ENCODE peak calls at places on chromosomes 12 and 14, in four cellular contexts. R is transverse colon, D is brain microvascular endothelial cell, A is pancreas. Y is an unnamed sample.

GRCh38 chr12:14554281-14555008 is 13.2 kb downstream of the PLBD1 start:
- DNase-seq in R (peak), D (peak), A (peak), Y (peak)

GRCh38 chr14:105364100-105364708 is 34.1 kb upstream of the TEX22 start:
- DNase-seq in R (peak), D (peak), A (no peak), Y (peak)

GRCh38 chr12:28955921-28956320 is 193.2 kb upstream of the FAR2 start:
- DNase-seq in R (no peak), D (no peak), A (no peak), Y (no peak)

GRCh38 chr14:102473559-102473958 is 36.0 kb downstream of the ANKRD9 start:
- DNase-seq in R (no peak), D (no peak), A (no peak), Y (no peak)

GRCh38 chr14:50344831-50345563 is 32.9 kb downstream of the DMAC2L start:
- DNase-seq in R (no peak), D (no peak), A (no peak), Y (no peak)

GRCh38 chr12:132429122-132429931 is 60.6 kb upstream of the FBRSL1 start:
- DNase-seq in R (no peak), D (no peak), A (peak), Y (no peak)

GRCh38 chr12:13962699-13963098 is 18.7 kb downstream of the GRIN2B start:
- DNase-seq in R (no peak), D (no peak), A (no peak), Y (no peak)

GRCh38 chr14:103110681-103111296 is 12.5 kb upstream of the TNFAIP2 start:
- DNase-seq in R (peak), D (no peak), A (no peak), Y (no peak)

GRCh38 chr14:50741571-50741970 is 73.5 kb upstream of the SAV1 start:
- DNase-seq in R (no peak), D (peak), A (no peak), Y (peak)

GRCh38 chr14:74548881-74549280 is 55.3 kb downstream of the ISCA2 start:
- DNase-seq in R (no peak), D (peak), A (no peak), Y (no peak)

GRCh38 chr12:119692410-119692809 is 24.5 kb downstream of the PRKAB1 start:
- DNase-seq in R (no peak), D (no peak), A (no peak), Y (no peak)

GRCh38 chr14:34685819-34686428 is 28.5 kb downstream of the CFL2 start:
- DNase-seq in R (no peak), D (no peak), A (no peak), Y (no peak)

GRCh38 chr14:40219032-40219431 is 786.8 kb upstream of the FBXO33 start:
- DNase-seq in R (no peak), D (no peak), A (no peak), Y (no peak)

GRCh38 chr12:55937956-55938355 is 7.0 kb downstream of the DGKA start:
- DNase-seq in R (no peak), D (no peak), A (no peak), Y (peak)

GRCh38 chr12:68348419-68348818 is 16.3 kb upstream of the MDM1 start:
- DNase-seq in R (no peak), D (no peak), A (no peak), Y (no peak)

GRCh38 chr12:50088577-50089335 is 3.6 kb downstream of the SMARCD1 start:
- DNase-seq in R (peak), D (peak), A (peak), Y (peak)

GRCh38 chr14:105422695-105423487 is 3.3 kb downstream of the MTA1 start:
- DNase-seq in R (no peak), D (no peak), A (no peak), Y (no peak)

GRCh38 chr14:51304428-51304827 is 64.4 kb downstream of the TMX1 start:
- DNase-seq in R (no peak), D (peak), A (no peak), Y (no peak)

GRCh38 chr12:8860165-8860961 is 37.9 kb downstream of the A2ML1 start:
- DNase-seq in R (peak), D (peak), A (peak), Y (no peak)

GRCh38 chr14:100636559-100636958 is 49.3 kb upstream of the BEGAIN start:
- DNase-seq in R (no peak), D (no peak), A (no peak), Y (no peak)

GRCh38 chr14:65084554-65085190 is 17.6 kb downstream of the MAX start:
- DNase-seq in R (no peak), D (no peak), A (no peak), Y (no peak)

GRCh38 chr14:105702275-105702817 is 176.0 kb downstream of the TMEM121 start:
- DNase-seq in R (no peak), D (no peak), A (no peak), Y (no peak)

GRCh38 chr14:98889836-98890185 is 382.2 kb downstream of the BCL11B start:
- DNase-seq in R (no peak), D (no peak), A (no peak), Y (no peak)

GRCh38 chr14:102999227-102999895 is 58.0 kb downstream of the CDC42BPB start:
- DNase-seq in R (no peak), D (no peak), A (no peak), Y (no peak)

GRCh38 chr12:94094700-94095099 is 53.7 kb upstream of the PLXNC1 start:
- DNase-seq in R (no peak), D (no peak), A (no peak), Y (no peak)

GRCh38 chr12:89370850-89371249 is 18.5 kb upstream of the DUSP6 start:
- DNase-seq in R (no peak), D (peak), A (no peak), Y (peak)

GRCh38 chr14:92352158-92352985 is 29.4 kb downstream of the SLC24A4 start:
- DNase-seq in R (no peak), D (peak), A (no peak), Y (no peak)

GRCh38 chr12:23025372-23026021 is 400.5 kb downstream of the ETNK1 start:
- DNase-seq in R (no peak), D (no peak), A (no peak), Y (no peak)

GRCh38 chr14:73591690-73592448 is at the start of gene ACOT4:
- DNase-seq in R (peak), D (no peak), A (peak), Y (no peak)

GRCh38 chr14:72753044-72753710 is 140.7 kb downstream of the DPF3 start:
- DNase-seq in R (no peak), D (no peak), A (no peak), Y (no peak)

GRCh38 chr12:113002676-113003075 is 24.4 kb downstream of the OAS2 start:
- DNase-seq in R (no peak), D (no peak), A (no peak), Y (no peak)

GRCh38 chr14:100303925-100304324 is 2.3 kb downstream of the SLC25A29 start:
- DNase-seq in R (no peak), D (no peak), A (no peak), Y (no peak)

GRCh38 chr12:98644433-98644711 is 216 bp downstream of the IKBIP start:
- DNase-seq in R (peak), D (no peak), A (no peak), Y (no peak)

GRCh38 chr12:79927772-79928474 is 7.0 kb downstream of the PPP1R12A start:
- DNase-seq in R (no peak), D (no peak), A (no peak), Y (no peak)

GRCh38 chr14:36874396-36875138 is 212.9 kb downstream of the PAX9 start:
- DNase-seq in R (no peak), D (no peak), A (no peak), Y (peak)

GRCh38 chr12:130081420-130081819 is 80.8 kb upstream of the FZD10 start:
- DNase-seq in R (no peak), D (no peak), A (no peak), Y (no peak)

GRCh38 chr12:130080205-130080604 is 82.1 kb upstream of the FZD10 start:
- DNase-seq in R (no peak), D (no peak), A (no peak), Y (no peak)

GRCh38 chr12:130078852-130079251 is 83.4 kb upstream of the FZD10 start:
- DNase-seq in R (no peak), D (no peak), A (no peak), Y (no peak)

GRCh38 chr12:130076752-130077151 is 85.5 kb upstream of the FZD10 start:
- DNase-seq in R (no peak), D (no peak), A (no peak), Y (no peak)

GRCh38 chr12:130079254-130079653 is 83.0 kb upstream of the FZD10 start:
- DNase-seq in R (no peak), D (no peak), A (no peak), Y (peak)
- H3K27ac ChIP-seq in R (no peak), D (no peak), A (no peak), Y (no peak)

GRCh38 chr12:48198619-48198973 is 4.5 kb downstream of the OR10AD1 start:
- DNase-seq in R (peak), D (no peak), A (peak), Y (peak)

GRCh38 chr12:48199784-48200198 is 3.3 kb downstream of the OR10AD1 start:
- DNase-seq in R (no peak), D (no peak), A (no peak), Y (no peak)

GRCh38 chr12:48198985-48199384 is 4.1 kb downstream of the OR10AD1 start:
- DNase-seq in R (no peak), D (no peak), A (no peak), Y (no peak)

GRCh38 chr12:48197549-48197966 is 5.5 kb downstream of the OR10AD1 start:
- DNase-seq in R (no peak), D (peak), A (no peak), Y (no peak)

DNA sequence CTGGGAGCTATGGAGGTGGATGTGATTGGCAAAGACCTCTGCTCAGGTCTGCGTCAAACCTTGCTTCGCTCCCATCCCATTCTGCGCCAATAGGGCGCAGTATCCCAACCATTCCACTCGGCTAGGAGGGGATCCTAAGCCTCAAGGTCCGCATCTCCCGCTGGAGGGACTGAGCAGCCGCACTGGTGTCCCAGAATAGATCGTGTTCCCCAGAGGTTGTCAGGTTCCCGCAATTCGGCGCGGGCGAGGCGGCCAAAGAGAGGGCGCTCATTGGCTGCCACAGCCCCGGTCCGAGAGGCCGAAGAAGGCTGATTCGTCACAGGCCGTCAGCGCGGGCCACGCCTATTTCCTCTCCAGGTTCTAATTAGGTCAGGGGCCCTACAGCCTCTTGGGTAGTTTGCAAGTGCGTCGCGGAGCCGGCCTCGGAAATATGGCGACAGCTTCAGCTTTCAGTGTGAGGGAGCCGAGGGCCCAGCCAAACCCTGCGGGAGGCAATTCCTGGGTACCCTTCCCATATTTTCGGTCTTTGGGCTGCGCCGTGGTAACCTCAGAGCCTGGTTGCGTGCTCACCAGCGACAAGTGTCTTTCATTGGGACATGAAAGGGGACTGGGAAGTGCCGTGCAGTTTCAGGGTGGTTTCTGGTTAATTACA is 5.0 kb downstream of the OR10AD1 start:
- DNase-seq in R (peak), D (peak), A (peak), Y (peak)
- TF ChIP-seq CTCF in R (no peak), D (peak), A (no peak), Y (no peak)

DNA sequence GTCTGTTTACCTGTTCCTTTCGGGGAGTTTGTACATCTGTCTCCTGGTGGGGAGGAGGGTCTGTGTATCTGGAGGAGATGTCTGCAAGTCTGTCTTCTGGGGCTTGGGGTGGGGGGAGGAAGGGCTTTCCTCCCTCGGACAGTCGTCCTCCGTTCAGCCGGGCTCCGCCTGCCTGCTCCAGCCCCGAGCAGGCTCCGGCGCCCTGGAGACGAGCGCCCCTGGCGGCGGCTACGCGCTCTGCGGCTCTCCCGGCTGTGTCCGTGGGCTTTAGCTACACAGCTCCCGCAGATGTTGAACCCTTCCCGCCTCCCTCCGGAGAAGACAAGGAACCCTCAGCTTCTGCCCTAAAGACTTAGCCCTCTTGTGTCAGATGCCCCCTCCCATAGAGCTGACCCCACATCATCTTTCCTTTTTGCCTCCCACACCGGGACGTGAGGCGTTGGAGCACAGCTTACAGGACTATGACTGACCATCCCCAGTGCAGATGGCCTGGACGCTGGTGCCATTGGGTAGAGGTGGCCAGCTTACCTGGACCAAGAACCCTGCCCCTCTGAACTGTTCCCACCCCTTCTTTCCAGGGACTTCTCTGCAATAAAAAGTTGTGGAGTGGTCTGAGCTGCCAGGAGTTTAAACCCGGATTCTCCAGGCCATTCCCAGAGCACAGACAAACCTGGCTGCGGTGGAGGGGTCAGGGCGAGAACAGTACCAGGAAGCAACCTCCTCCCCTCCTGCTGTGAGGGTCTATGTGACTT is 4.7 kb downstream of the KRT86 start:
- DNase-seq in R (peak), D (peak), A (peak), Y (peak)
- H3K27ac ChIP-seq in R (peak), D (peak), A (peak), Y (peak)

DNA sequence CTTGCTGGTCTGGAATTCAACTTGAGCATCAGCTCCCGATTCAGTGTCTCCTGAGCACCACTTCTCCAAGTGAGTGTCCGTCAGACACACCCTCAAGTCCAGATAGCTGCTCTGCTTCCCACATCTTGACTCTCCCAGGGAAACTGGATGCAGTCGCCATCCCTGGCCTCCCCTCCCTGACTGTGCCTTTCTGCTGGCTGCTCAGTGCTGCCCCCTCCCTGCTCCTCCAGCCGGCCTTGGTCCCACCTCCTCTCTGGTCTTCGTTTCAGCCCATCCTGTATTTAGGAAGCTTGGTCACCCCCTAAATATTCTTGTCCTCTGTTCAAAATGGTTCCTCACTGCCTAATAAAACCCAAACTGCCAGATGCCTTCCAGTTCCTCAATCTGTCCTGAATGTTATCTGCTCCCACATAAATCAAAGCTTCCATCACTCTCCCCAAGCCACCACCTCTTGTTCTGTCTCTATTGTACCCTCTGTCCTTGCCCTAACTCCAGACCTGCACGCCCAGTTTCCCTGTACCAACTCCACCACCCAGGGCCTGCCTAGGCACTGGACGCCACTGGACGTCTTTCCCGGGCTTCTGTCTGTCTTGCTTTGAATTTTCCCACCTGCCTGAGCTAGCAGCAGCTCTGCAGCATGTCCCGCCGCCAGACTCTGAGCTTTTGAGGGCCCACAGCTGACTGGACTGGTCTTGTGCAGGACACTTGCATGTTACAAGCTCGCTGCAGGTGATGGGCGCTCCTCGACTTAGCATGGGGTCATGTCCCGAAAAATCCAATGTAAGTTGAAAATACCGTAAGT is 33.8 kb downstream of the CCDC92 start:
- DNase-seq in R (no peak), D (no peak), A (no peak), Y (no peak)
- TF ChIP-seq CTCF in R (no peak), D (peak), A (no peak), Y (no peak)

GRCh38 chr14:23071975-23072539 is 14.7 kb upstream of the CDH24 start:
- DNase-seq in R (no peak), D (no peak), A (no peak), Y (peak)

GRCh38 chr14:23069413-23069806 is 12.1 kb upstream of the CDH24 start:
- DNase-seq in R (no peak), D (no peak), A (no peak), Y (no peak)

GRCh38 chr14:23068792-23069412 is 11.6 kb upstream of the CDH24 start:
- DNase-seq in R (peak), D (peak), A (peak), Y (peak)

GRCh38 chr14:23071244-23071974 is 14.1 kb upstream of the CDH24 start:
- DNase-seq in R (peak), D (peak), A (peak), Y (peak)

DNA sequence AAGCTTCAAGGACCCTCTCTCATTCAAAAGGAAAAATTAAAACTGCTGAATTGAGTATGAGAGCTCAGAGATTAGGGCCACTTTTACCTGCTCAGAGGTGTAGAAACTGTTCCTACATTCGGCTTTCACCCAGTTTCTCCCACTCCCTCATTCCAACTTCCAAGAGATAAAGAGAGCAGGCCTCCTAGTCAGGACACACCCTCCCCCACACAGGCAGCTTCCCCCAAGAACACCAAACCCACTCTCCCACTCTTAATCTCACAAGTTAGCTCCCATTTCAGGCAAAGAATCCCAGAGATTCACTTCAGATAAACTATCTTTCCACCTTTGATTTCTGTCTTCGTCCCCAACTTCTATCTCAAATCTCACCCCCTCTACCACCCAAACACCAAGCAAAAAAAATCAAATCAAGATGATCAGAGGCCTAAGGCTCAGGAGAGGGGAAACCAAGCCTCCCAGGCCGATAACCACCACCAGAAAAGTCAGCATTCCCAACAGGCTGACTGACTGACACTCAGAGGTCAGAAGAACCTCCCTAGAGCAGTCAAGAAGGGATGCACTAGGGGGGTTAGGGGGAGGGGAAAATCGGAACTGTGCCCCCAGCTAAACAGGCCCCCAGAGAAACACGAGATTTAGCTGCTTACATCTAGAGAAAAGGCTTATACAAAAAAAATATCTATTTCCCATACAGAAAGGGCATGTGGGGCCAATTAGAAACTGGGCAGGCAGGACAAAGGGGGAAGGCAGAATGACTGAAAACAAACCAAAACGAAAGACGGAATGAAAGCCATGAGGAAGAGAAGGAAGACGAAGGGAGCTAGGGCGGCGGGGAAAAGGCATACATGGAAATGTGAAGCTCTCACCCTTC is 13.2 kb upstream of the CDH24 start:
- DNase-seq in R (no peak), D (no peak), A (no peak), Y (no peak)
- H3K27ac ChIP-seq in R (peak), D (peak), A (peak), Y (peak)

GRCh38 chr14:88005978-88006851 is 1.3 kb downstream of the GPR65 start:
- DNase-seq in R (peak), D (no peak), A (no peak), Y (no peak)

GRCh38 chr14:88002421-88002820 is 2.5 kb upstream of the GPR65 start:
- DNase-seq in R (no peak), D (no peak), A (no peak), Y (no peak)

GRCh38 chr14:88004637-88005036 is 298 bp upstream of the GPR65 start:
- DNase-seq in R (no peak), D (no peak), A (no peak), Y (no peak)

GRCh38 chr14:88007608-88008007 is 2.7 kb downstream of the GPR65 start:
- DNase-seq in R (no peak), D (no peak), A (no peak), Y (no peak)

GRCh38 chr14:88005050-88005481 is at the start of gene GPR65:
- DNase-seq in R (no peak), D (no peak), A (no peak), Y (no peak)
- TF ChIP-seq CTCF in R (no peak), D (no peak), A (no peak), Y (no peak)

Y was measured in RWPE1.